ENCODE peak calls at places on chromosomes 11 and 22, in four cellular contexts. B is H7; X is NCI-H2081; Z is activated CD8-positive, alpha-beta memory T cell treated with anti-CD3 and anti-CD28 coated beads for 1 hour. V is an unnamed sample.

GRCh38 chr11:55726715-55727324 is 46.4 kb upstream of the OR5D13 start:
- DNase-seq in B (peak), X (no peak), Z (no peak), V (peak)

GRCh38 chr11:9528573-9529332 is 44.7 kb upstream of the WEE1 start:
- DNase-seq in B (no peak), X (no peak), Z (no peak), V (no peak)

GRCh38 chr11:134230339-134230738 is 5.9 kb downstream of the VPS26B start:
- DNase-seq in B (no peak), X (no peak), Z (no peak), V (no peak)

GRCh38 chr11:9974375-9974774 is 310.5 kb downstream of the SWAP70 start:
- DNase-seq in B (no peak), X (no peak), Z (no peak), V (no peak)

GRCh38 chr11:70433038-70433437 is 34.7 kb downstream of the CTTN start:
- DNase-seq in B (no peak), X (no peak), Z (no peak), V (no peak)

GRCh38 chr11:124670732-124671131 is 2.8 kb downstream of the SIAE start:
- DNase-seq in B (no peak), X (no peak), Z (no peak), V (no peak)

GRCh38 chr11:32420937-32421532 is 14.3 kb downstream of the WT1 start:
- DNase-seq in B (no peak), X (no peak), Z (no peak), V (peak)

GRCh38 chr11:61116426-61117214 is 14.3 kb downstream of the CD5 start:
- DNase-seq in B (no peak), X (no peak), Z (no peak), V (no peak)

GRCh38 chr11:33015621-33016551 is at the start of gene DEPDC7:
- DNase-seq in B (peak), X (peak), Z (peak), V (peak)

GRCh38 chr11:35237860-35238715 is 99.1 kb downstream of the CD44 start:
- DNase-seq in B (peak), X (peak), Z (peak), V (peak)

GRCh38 chr11:67033661-67034166 is 10.8 kb downstream of the SYT12 start:
- DNase-seq in B (no peak), X (no peak), Z (no peak), V (peak)

GRCh38 chr11:63567044-63567840 is 4.1 kb upstream of the PLAAT2 start:
- DNase-seq in B (no peak), X (peak), Z (no peak), V (no peak)

GRCh38 chr11:57941875-57942274 is 81.8 kb upstream of the OR9Q1 start:
- DNase-seq in B (no peak), X (no peak), Z (no peak), V (no peak)

GRCh38 chr11:83521647-83522596 is 235.8 kb upstream of the CCDC90B start:
- DNase-seq in B (peak), X (peak), Z (no peak), V (peak)

GRCh38 chr22:41780714-41781507 is 19.6 kb upstream of the CCDC134 start:
- DNase-seq in B (no peak), X (no peak), Z (peak), V (peak)

GRCh38 chr11:126079640-126080205 is 17.1 kb upstream of the CDON start:
- DNase-seq in B (peak), X (peak), Z (no peak), V (peak)

GRCh38 chr11:74288161-74288560 is 23.3 kb downstream of the P4HA3 start:
- DNase-seq in B (no peak), X (no peak), Z (no peak), V (no peak)

GRCh38 chr11:65492637-65493366 is 6.0 kb upstream of the MALAT1 start:
- DNase-seq in B (no peak), X (no peak), Z (no peak), V (peak)

GRCh38 chr11:396948-397548 is 3.0 kb downstream of the PKP3 start:
- DNase-seq in B (peak), X (no peak), Z (no peak), V (no peak)

GRCh38 chr22:35638408-35638807 is 9.8 kb upstream of the APOL6 start:
- DNase-seq in B (peak), X (no peak), Z (no peak), V (no peak)

GRCh38 chr11:75270896-75271415 is 30.4 kb downstream of the TPBGL start:
- DNase-seq in B (peak), X (peak), Z (no peak), V (peak)

GRCh38 chr11:62694455-62695167 is 5.3 kb upstream of the LRRN4CL start:
- DNase-seq in B (peak), X (peak), Z (peak), V (peak)

GRCh38 chr11:75920886-75921285 is 105.9 kb downstream of the UVRAG start:
- DNase-seq in B (no peak), X (no peak), Z (no peak), V (no peak)

GRCh38 chr11:14905104-14906033 is 13.3 kb upstream of the CYP2R1 start:
- DNase-seq in B (peak), X (no peak), Z (peak), V (peak)

GRCh38 chr11:13314676-13315394 is 37.2 kb downstream of the BMAL1 start:
- DNase-seq in B (peak), X (no peak), Z (no peak), V (no peak)

GRCh38 chr11:25566298-25567200 is 765.4 kb upstream of the ANO3 start:
- DNase-seq in B (no peak), X (no peak), Z (no peak), V (no peak)

GRCh38 chr11:95507794-95508193 is 276.8 kb upstream of the SESN3 start:
- DNase-seq in B (no peak), X (no peak), Z (no peak), V (no peak)

GRCh38 chr11:127003260-127003981 is 2.9 kb upstream of the KIRREL3 start:
- DNase-seq in B (peak), X (peak), Z (no peak), V (peak)

GRCh38 chr11:8886332-8886731 is 24.7 kb upstream of the AKIP1 start:
- DNase-seq in B (no peak), X (peak), Z (no peak), V (no peak)

GRCh38 chr11:60923326-60923725 is 934 bp upstream of the TMEM132A start:
- DNase-seq in B (peak), X (no peak), Z (no peak), V (no peak)

GRCh38 chr11:79369094-79369493 is 71.7 kb downstream of the TENM4 start:
- DNase-seq in B (no peak), X (no peak), Z (no peak), V (no peak)

GRCh38 chr11:71843858-71844257 is 10.9 kb downstream of the DEFB108B start:
- DNase-seq in B (peak), X (no peak), Z (no peak), V (peak)

GRCh38 chr11:77213589-77214428 is 85.8 kb downstream of the MYO7A start:
- DNase-seq in B (peak), X (no peak), Z (no peak), V (no peak)

GRCh38 chr22:33515733-33516297 is 404.5 kb downstream of the LARGE1 start:
- DNase-seq in B (no peak), X (no peak), Z (no peak), V (no peak)

GRCh38 chr11:110490886-110491285 is 61.1 kb downstream of the FDX1 start:
- DNase-seq in B (no peak), X (no peak), Z (no peak), V (no peak)

GRCh38 chr22:41288245-41288946 is 2.4 kb upstream of the RANGAP1 start:
- DNase-seq in B (peak), X (peak), Z (no peak), V (peak)

GRCh38 chr11:102810943-102811528 is 13.1 kb upstream of the MMP1 start:
- DNase-seq in B (peak), X (peak), Z (no peak), V (no peak)

GRCh38 chr11:122050021-122050710 is 65.8 kb downstream of the BLID start:
- DNase-seq in B (no peak), X (no peak), Z (no peak), V (no peak)

GRCh38 chr22:40714514-40714966 is 35.3 kb downstream of the MCHR1 start:
- DNase-seq in B (peak), X (peak), Z (no peak), V (peak)